ENCODE peak calls at places on chromosomes 5 and 9, in nine cellular contexts. One of them, this sample, is unnamed. For H3K4me1, the result is how much of the 10 kb centered on the place peaks cover.

GRCh38 chr5:1354491-1355033 is 9.7 kb upstream of the CLPTM1L start:
- DNase-seq in uterus: no peak
- DNase-seq in esophagus squamous epithelium: no peak
- DNase-seq in prostate gland: no peak
- DNase-seq in body of pancreas: no peak
- DNase-seq in right lobe of liver: no peak
- DNase-seq in tibial nerve: no peak
- DNase-seq in A549: no peak
- DNase-seq in H1: no peak
- DNase-seq in this sample: no peak

GRCh38 chr5:65820373-65820772 is 98.4 kb downstream of the NLN start:
- DNase-seq in prostate gland: no peak
- DNase-seq in uterus: no peak
- DNase-seq in A549: no peak
- DNase-seq in tibial nerve: no peak
- DNase-seq in esophagus squamous epithelium: no peak
- DNase-seq in H1: no peak
- DNase-seq in right lobe of liver: no peak
- DNase-seq in body of pancreas: no peak
- DNase-seq in this sample: no peak

GRCh38 chr5:159990506-159990905 is 18.4 kb upstream of the TTC1 start:
- DNase-seq in prostate gland: no peak
- DNase-seq in esophagus squamous epithelium: no peak
- DNase-seq in A549: no peak
- DNase-seq in tibial nerve: no peak
- DNase-seq in uterus: no peak
- DNase-seq in body of pancreas: no peak
- DNase-seq in H1: no peak
- DNase-seq in right lobe of liver: no peak
- DNase-seq in this sample: no peak

GRCh38 chr5:109961755-109962154 is 272.0 kb downstream of the MAN2A1 start:
- DNase-seq in right lobe of liver: no peak
- DNase-seq in H1: no peak
- DNase-seq in body of pancreas: no peak
- DNase-seq in uterus: no peak
- DNase-seq in A549: no peak
- DNase-seq in tibial nerve: no peak
- DNase-seq in esophagus squamous epithelium: no peak
- DNase-seq in prostate gland: no peak
- DNase-seq in this sample: no peak

GRCh38 chr9:109459423-109459822 is 38.7 kb downstream of the PTPN3 start:
- DNase-seq in tibial nerve: no peak
- DNase-seq in right lobe of liver: no peak
- DNase-seq in body of pancreas: no peak
- DNase-seq in esophagus squamous epithelium: no peak
- DNase-seq in prostate gland: no peak
- DNase-seq in H1: no peak
- DNase-seq in A549: no peak
- DNase-seq in uterus: no peak
- DNase-seq in this sample: no peak

GRCh38 chr9:12739014-12739413 is 35.8 kb upstream of the LURAP1L start:
- DNase-seq in H1: no peak
- DNase-seq in body of pancreas: no peak
- DNase-seq in esophagus squamous epithelium: no peak
- DNase-seq in prostate gland: no peak
- DNase-seq in uterus: no peak
- DNase-seq in A549: no peak
- DNase-seq in tibial nerve: no peak
- DNase-seq in right lobe of liver: no peak
- DNase-seq in this sample: no peak

GRCh38 chr5:130141689-130142320 is 237.5 kb downstream of the CHSY3 start:
- DNase-seq in uterus: no peak
- DNase-seq in body of pancreas: no peak
- DNase-seq in prostate gland: no peak
- DNase-seq in tibial nerve: no peak
- DNase-seq in A549: peak
- DNase-seq in H1: peak
- DNase-seq in right lobe of liver: peak
- DNase-seq in esophagus squamous epithelium: no peak
- DNase-seq in this sample: no peak

GRCh38 chr9:116278326-116278725 is 124.7 kb downstream of the PAPPA start:
- DNase-seq in right lobe of liver: no peak
- DNase-seq in H1: no peak
- DNase-seq in esophagus squamous epithelium: no peak
- DNase-seq in uterus: no peak
- DNase-seq in tibial nerve: no peak
- DNase-seq in A549: no peak
- DNase-seq in prostate gland: no peak
- DNase-seq in body of pancreas: no peak
- DNase-seq in this sample: no peak

GRCh38 chr9:93120846-93121315 is 13.2 kb downstream of the NINJ1 start:
- DNase-seq in esophagus squamous epithelium: no peak
- DNase-seq in A549: no peak
- DNase-seq in uterus: peak
- DNase-seq in tibial nerve: no peak
- DNase-seq in body of pancreas: no peak
- DNase-seq in prostate gland: no peak
- DNase-seq in H1: no peak
- DNase-seq in right lobe of liver: no peak
- DNase-seq in this sample: peak

GRCh38 chr9:93119703-93119952 is 14.4 kb downstream of the NINJ1 start:
- DNase-seq in body of pancreas: no peak
- DNase-seq in H1: no peak
- DNase-seq in right lobe of liver: no peak
- DNase-seq in uterus: no peak
- DNase-seq in esophagus squamous epithelium: no peak
- DNase-seq in A549: no peak
- DNase-seq in prostate gland: no peak
- DNase-seq in tibial nerve: no peak
- DNase-seq in this sample: no peak

GRCh38 chr9:93118863-93119702 is 15.0 kb downstream of the NINJ1 start:
- DNase-seq in right lobe of liver: peak
- DNase-seq in H1: no peak
- DNase-seq in tibial nerve: no peak
- DNase-seq in body of pancreas: no peak
- DNase-seq in A549: no peak
- DNase-seq in prostate gland: no peak
- DNase-seq in esophagus squamous epithelium: no peak
- DNase-seq in uterus: peak
- DNase-seq in this sample: peak

GRCh38 chr9:93121316-93122241 is 12.5 kb downstream of the NINJ1 start:
- DNase-seq in prostate gland: no peak
- DNase-seq in body of pancreas: no peak
- DNase-seq in esophagus squamous epithelium: no peak
- DNase-seq in uterus: peak
- DNase-seq in H1: no peak
- DNase-seq in A549: no peak
- DNase-seq in right lobe of liver: peak
- DNase-seq in tibial nerve: no peak
- DNase-seq in this sample: no peak

DNA sequence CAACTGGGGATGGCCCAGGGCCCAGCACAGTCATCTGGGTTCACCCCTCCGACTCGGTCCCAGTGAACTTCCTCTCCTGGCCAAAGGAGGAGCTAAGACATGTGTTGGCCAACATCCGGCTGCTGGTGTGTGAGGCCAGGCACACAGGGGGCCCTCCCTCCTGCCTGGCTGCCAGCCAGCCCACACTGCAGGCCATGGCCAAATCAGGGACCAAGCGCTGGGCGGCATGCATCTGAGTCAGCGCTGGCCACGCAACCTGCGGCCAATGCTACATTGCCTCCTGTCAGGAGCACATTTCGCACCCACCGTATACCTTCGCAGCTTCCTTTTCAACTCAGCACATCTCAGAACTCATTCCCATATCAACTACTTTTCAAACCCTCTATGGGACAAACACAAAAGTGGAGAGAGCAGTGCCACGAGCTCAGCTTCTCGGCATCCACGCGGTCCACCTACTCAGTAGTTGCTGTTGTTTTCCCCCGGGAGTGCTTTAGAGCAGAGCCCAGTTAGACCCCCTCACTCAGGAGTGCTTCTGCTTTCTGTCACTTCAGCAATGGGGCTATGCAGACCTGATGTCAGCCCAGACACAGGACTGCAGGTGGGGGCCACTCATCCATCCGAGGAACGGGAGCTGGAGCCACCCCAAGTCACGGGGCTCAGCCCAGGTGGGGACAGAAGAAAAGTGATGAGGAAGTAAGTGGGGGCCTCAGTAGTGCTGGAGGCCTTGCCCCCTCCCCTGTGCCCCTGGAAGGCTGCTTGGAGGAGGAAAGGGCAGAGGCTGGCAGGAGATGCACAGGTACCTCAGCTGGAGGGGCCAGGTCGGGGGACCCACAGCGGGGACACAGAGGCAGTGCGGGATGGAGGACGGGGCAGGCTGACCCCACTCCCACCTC is 13.9 kb downstream of the NINJ1 start:
- DNase-seq in right lobe of liver: peak
- DNase-seq in uterus: peak
- DNase-seq in H1: no peak
- DNase-seq in prostate gland: peak
- DNase-seq in A549: peak
- DNase-seq in tibial nerve: peak
- DNase-seq in esophagus squamous epithelium: peak
- DNase-seq in body of pancreas: peak
- DNase-seq in this sample: peak
- TF ChIP-seq CTCF in right lobe of liver: peak
- TF ChIP-seq CTCF in uterus: peak
- TF ChIP-seq CTCF in H1: peak
- TF ChIP-seq CTCF in prostate gland: no peak
- TF ChIP-seq CTCF in A549: no peak
- TF ChIP-seq CTCF in tibial nerve: peak
- TF ChIP-seq CTCF in esophagus squamous epithelium: no peak
- TF ChIP-seq CTCF in body of pancreas: no peak
- TF ChIP-seq CTCF in this sample: peak

GRCh38 chr5:31469466-31469865 is 62.4 kb downstream of the DROSHA start:
- DNase-seq in prostate gland: no peak
- DNase-seq in right lobe of liver: no peak
- DNase-seq in uterus: no peak
- DNase-seq in body of pancreas: no peak
- DNase-seq in tibial nerve: no peak
- DNase-seq in esophagus squamous epithelium: no peak
- DNase-seq in A549: no peak
- DNase-seq in H1: no peak
- DNase-seq in this sample: no peak
- TF ChIP-seq POLR2A in prostate gland: no peak
- TF ChIP-seq POLR2A in right lobe of liver: no peak
- TF ChIP-seq POLR2A in uterus: no peak
- TF ChIP-seq POLR2A in body of pancreas: no peak
- TF ChIP-seq POLR2A in tibial nerve: no peak
- TF ChIP-seq POLR2A in esophagus squamous epithelium: no peak
- TF ChIP-seq POLR2A in A549: no peak
- TF ChIP-seq POLR2A in H1: no peak
- TF ChIP-seq POLR2A in this sample: no peak

GRCh38 chr9:38082456-38083287 is 13.6 kb upstream of the SHB start:
- DNase-seq in A549: no peak
- DNase-seq in tibial nerve: no peak
- DNase-seq in uterus: no peak
- DNase-seq in H1: no peak
- DNase-seq in body of pancreas: no peak
- DNase-seq in right lobe of liver: no peak
- DNase-seq in prostate gland: no peak
- DNase-seq in esophagus squamous epithelium: no peak
- DNase-seq in this sample: no peak

GRCh38 chr9:38084556-38084880 is 15.5 kb upstream of the SHB start:
- DNase-seq in right lobe of liver: no peak
- DNase-seq in tibial nerve: no peak
- DNase-seq in uterus: no peak
- DNase-seq in H1: no peak
- DNase-seq in body of pancreas: no peak
- DNase-seq in esophagus squamous epithelium: no peak
- DNase-seq in A549: no peak
- DNase-seq in prostate gland: no peak
- DNase-seq in this sample: no peak

GRCh38 chr9:38083858-38084555 is 15.0 kb upstream of the SHB start:
- DNase-seq in H1: no peak
- DNase-seq in tibial nerve: no peak
- DNase-seq in uterus: no peak
- DNase-seq in right lobe of liver: no peak
- DNase-seq in esophagus squamous epithelium: no peak
- DNase-seq in prostate gland: no peak
- DNase-seq in A549: no peak
- DNase-seq in body of pancreas: no peak
- DNase-seq in this sample: no peak

GRCh38 chr9:38079410-38080105 is 10.5 kb upstream of the SHB start:
- DNase-seq in body of pancreas: no peak
- DNase-seq in A549: no peak
- DNase-seq in tibial nerve: no peak
- DNase-seq in prostate gland: no peak
- DNase-seq in H1: peak
- DNase-seq in uterus: no peak
- DNase-seq in esophagus squamous epithelium: no peak
- DNase-seq in right lobe of liver: no peak
- DNase-seq in this sample: peak

DNA sequence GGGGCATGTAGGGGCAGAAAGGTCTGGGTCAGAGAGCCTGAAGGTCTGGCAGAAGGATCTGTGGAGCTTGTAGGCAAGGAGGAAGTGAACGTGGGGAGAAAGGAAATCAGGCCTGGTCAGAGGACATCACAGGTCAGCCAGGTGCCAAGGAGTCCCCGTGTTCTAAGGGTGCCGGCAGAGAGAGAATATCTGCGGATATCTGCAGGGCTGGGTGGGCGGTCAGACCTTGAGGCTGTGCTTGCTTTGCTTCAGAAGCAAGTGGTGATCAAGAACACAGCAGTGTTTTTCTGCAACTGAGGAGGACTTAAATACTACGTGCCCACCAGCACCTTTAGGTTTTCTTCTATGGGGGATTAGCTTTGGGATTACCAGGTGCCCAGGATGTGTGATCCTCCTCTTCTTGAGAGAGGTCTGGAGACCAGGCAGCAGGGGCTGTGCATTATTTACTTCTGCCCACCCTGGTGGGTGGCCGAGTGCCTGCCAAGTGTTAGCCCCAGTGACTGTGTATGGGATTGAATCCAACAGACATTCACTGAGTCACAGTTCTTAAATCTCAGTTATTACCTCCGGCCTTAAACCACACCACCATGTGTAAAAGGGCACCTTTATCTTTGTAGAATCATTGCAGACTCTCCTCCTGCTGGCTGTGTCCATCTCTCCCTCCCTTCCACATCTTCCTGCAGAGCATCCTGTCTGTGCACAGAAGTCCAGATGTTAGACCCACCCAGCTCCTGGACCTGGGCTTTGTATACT is 12.5 kb upstream of the SHB start:
- DNase-seq in body of pancreas: no peak
- DNase-seq in prostate gland: no peak
- DNase-seq in tibial nerve: no peak
- DNase-seq in right lobe of liver: no peak
- DNase-seq in esophagus squamous epithelium: no peak
- DNase-seq in uterus: no peak
- DNase-seq in H1: no peak
- DNase-seq in A549: no peak
- DNase-seq in this sample: no peak
- H3K4me1 ChIP-seq in body of pancreas: under half
- H3K4me1 ChIP-seq in prostate gland: under half
- H3K4me1 ChIP-seq in tibial nerve: under half
- H3K4me1 ChIP-seq in right lobe of liver: under half
- H3K4me1 ChIP-seq in esophagus squamous epithelium: under half
- H3K4me1 ChIP-seq in uterus: under half
- H3K4me1 ChIP-seq in H1: under half
- H3K4me1 ChIP-seq in A549: under half
- H3K4me1 ChIP-seq in this sample: under half

GRCh38 chr5:68217476-68217984 is 2.0 kb downstream of the PIK3R1 start:
- DNase-seq in A549: no peak
- DNase-seq in prostate gland: no peak
- DNase-seq in esophagus squamous epithelium: no peak
- DNase-seq in body of pancreas: no peak
- DNase-seq in H1: no peak
- DNase-seq in tibial nerve: no peak
- DNase-seq in right lobe of liver: no peak
- DNase-seq in uterus: no peak
- DNase-seq in this sample: peak

GRCh38 chr5:68214472-68215207 is 916 bp upstream of the PIK3R1 start:
- DNase-seq in right lobe of liver: peak
- DNase-seq in tibial nerve: no peak
- DNase-seq in A549: peak
- DNase-seq in esophagus squamous epithelium: no peak
- DNase-seq in body of pancreas: no peak
- DNase-seq in prostate gland: peak
- DNase-seq in H1: no peak
- DNase-seq in uterus: no peak
- DNase-seq in this sample: no peak

GRCh38 chr5:68215208-68215887 is at the start of gene PIK3R1:
- DNase-seq in A549: peak
- DNase-seq in tibial nerve: peak
- DNase-seq in body of pancreas: peak
- DNase-seq in H1: peak
- DNase-seq in right lobe of liver: peak
- DNase-seq in uterus: peak
- DNase-seq in esophagus squamous epithelium: peak
- DNase-seq in prostate gland: peak
- DNase-seq in this sample: peak

GRCh38 chr5:68216737-68217231 is 1.2 kb downstream of the PIK3R1 start:
- DNase-seq in right lobe of liver: no peak
- DNase-seq in prostate gland: no peak
- DNase-seq in tibial nerve: no peak
- DNase-seq in esophagus squamous epithelium: no peak
- DNase-seq in A549: no peak
- DNase-seq in uterus: no peak
- DNase-seq in body of pancreas: no peak
- DNase-seq in H1: no peak
- DNase-seq in this sample: no peak

GRCh38 chr5:68215888-68216736 is 556 bp downstream of the PIK3R1 start:
- DNase-seq in tibial nerve: no peak
- DNase-seq in body of pancreas: peak
- DNase-seq in H1: peak
- DNase-seq in A549: peak
- DNase-seq in right lobe of liver: peak
- DNase-seq in esophagus squamous epithelium: peak
- DNase-seq in prostate gland: peak
- DNase-seq in uterus: peak
- DNase-seq in this sample: peak
- TF ChIP-seq CTCF in tibial nerve: no peak
- TF ChIP-seq CTCF in body of pancreas: no peak
- TF ChIP-seq CTCF in H1: no peak
- TF ChIP-seq CTCF in A549: no peak
- TF ChIP-seq CTCF in right lobe of liver: no peak
- TF ChIP-seq CTCF in esophagus squamous epithelium: no peak
- TF ChIP-seq CTCF in prostate gland: no peak
- TF ChIP-seq CTCF in uterus: no peak
- TF ChIP-seq CTCF in this sample: no peak